ENCODE peak calls at places on chromosomes 11 and 22, in six cellular contexts. One of them, this sample, is unnamed.

GRCh38 chr11:40514124-40514523 is 945.3 kb downstream of the LRRC4C start:
- DNase-seq in anterior cingulate cortex: no peak
- DNase-seq in neural crest cell: no peak
- DNase-seq in stimulated activated CD4-positive, alpha-beta T cell treated with anti-CD3 and anti-CD28 coated beads, Interleukin-2, amount 100 ng/mL, for 48 hours: no peak
- DNase-seq in stimulated activated CD8-positive, alpha-beta memory T cell treated with anti-CD3 and anti-CD28 coated beads, Interleukin-2, amount 100 ng/mL, for 1 hour: no peak
- DNase-seq in PC-9: no peak
- DNase-seq in this sample: peak

GRCh38 chr22:31153357-31153756 is 6.6 kb upstream of the RNF185 start:
- DNase-seq in neural crest cell: no peak
- DNase-seq in PC-9: no peak
- DNase-seq in stimulated activated CD8-positive, alpha-beta memory T cell treated with anti-CD3 and anti-CD28 coated beads, Interleukin-2, amount 100 ng/mL, for 1 hour: no peak
- DNase-seq in anterior cingulate cortex: no peak
- DNase-seq in stimulated activated CD4-positive, alpha-beta T cell treated with anti-CD3 and anti-CD28 coated beads, Interleukin-2, amount 100 ng/mL, for 48 hours: no peak
- DNase-seq in this sample: no peak

GRCh38 chr11:10785146-10785474 is 23.6 kb downstream of the EIF4G2 start:
- DNase-seq in anterior cingulate cortex: no peak
- DNase-seq in stimulated activated CD4-positive, alpha-beta T cell treated with anti-CD3 and anti-CD28 coated beads, Interleukin-2, amount 100 ng/mL, for 48 hours: no peak
- DNase-seq in stimulated activated CD8-positive, alpha-beta memory T cell treated with anti-CD3 and anti-CD28 coated beads, Interleukin-2, amount 100 ng/mL, for 1 hour: no peak
- DNase-seq in neural crest cell: no peak
- DNase-seq in PC-9: no peak
- DNase-seq in this sample: no peak

GRCh38 chr11:93543292-93543977 is at the start of gene SMCO4:
- DNase-seq in anterior cingulate cortex: peak
- DNase-seq in neural crest cell: peak
- DNase-seq in stimulated activated CD4-positive, alpha-beta T cell treated with anti-CD3 and anti-CD28 coated beads, Interleukin-2, amount 100 ng/mL, for 48 hours: peak
- DNase-seq in PC-9: peak
- DNase-seq in stimulated activated CD8-positive, alpha-beta memory T cell treated with anti-CD3 and anti-CD28 coated beads, Interleukin-2, amount 100 ng/mL, for 1 hour: peak
- DNase-seq in this sample: peak

GRCh38 chr11:27405134-27405533 is 42.1 kb upstream of the CCDC34 start:
- DNase-seq in stimulated activated CD4-positive, alpha-beta T cell treated with anti-CD3 and anti-CD28 coated beads, Interleukin-2, amount 100 ng/mL, for 48 hours: no peak
- DNase-seq in stimulated activated CD8-positive, alpha-beta memory T cell treated with anti-CD3 and anti-CD28 coated beads, Interleukin-2, amount 100 ng/mL, for 1 hour: no peak
- DNase-seq in neural crest cell: no peak
- DNase-seq in PC-9: no peak
- DNase-seq in anterior cingulate cortex: no peak
- DNase-seq in this sample: no peak

GRCh38 chr22:17243524-17243923 is 24.3 kb upstream of the ADA2 start:
- DNase-seq in PC-9: no peak
- DNase-seq in anterior cingulate cortex: no peak
- DNase-seq in stimulated activated CD8-positive, alpha-beta memory T cell treated with anti-CD3 and anti-CD28 coated beads, Interleukin-2, amount 100 ng/mL, for 1 hour: no peak
- DNase-seq in neural crest cell: no peak
- DNase-seq in stimulated activated CD4-positive, alpha-beta T cell treated with anti-CD3 and anti-CD28 coated beads, Interleukin-2, amount 100 ng/mL, for 48 hours: no peak
- DNase-seq in this sample: no peak

GRCh38 chr11:72838691-72839305 is 24.6 kb downstream of the ATG16L2 start:
- DNase-seq in anterior cingulate cortex: no peak
- DNase-seq in stimulated activated CD4-positive, alpha-beta T cell treated with anti-CD3 and anti-CD28 coated beads, Interleukin-2, amount 100 ng/mL, for 48 hours: no peak
- DNase-seq in neural crest cell: no peak
- DNase-seq in stimulated activated CD8-positive, alpha-beta memory T cell treated with anti-CD3 and anti-CD28 coated beads, Interleukin-2, amount 100 ng/mL, for 1 hour: no peak
- DNase-seq in PC-9: no peak
- DNase-seq in this sample: no peak

GRCh38 chr11:128235958-128236357 is 351.4 kb downstream of the ETS1 start:
- DNase-seq in stimulated activated CD4-positive, alpha-beta T cell treated with anti-CD3 and anti-CD28 coated beads, Interleukin-2, amount 100 ng/mL, for 48 hours: no peak
- DNase-seq in anterior cingulate cortex: no peak
- DNase-seq in PC-9: no peak
- DNase-seq in stimulated activated CD8-positive, alpha-beta memory T cell treated with anti-CD3 and anti-CD28 coated beads, Interleukin-2, amount 100 ng/mL, for 1 hour: no peak
- DNase-seq in neural crest cell: no peak
- DNase-seq in this sample: peak

GRCh38 chr22:18950141-18950540 is 14.0 kb upstream of the PRODH start:
- DNase-seq in neural crest cell: no peak
- DNase-seq in PC-9: no peak
- DNase-seq in stimulated activated CD8-positive, alpha-beta memory T cell treated with anti-CD3 and anti-CD28 coated beads, Interleukin-2, amount 100 ng/mL, for 1 hour: no peak
- DNase-seq in stimulated activated CD4-positive, alpha-beta T cell treated with anti-CD3 and anti-CD28 coated beads, Interleukin-2, amount 100 ng/mL, for 48 hours: no peak
- DNase-seq in anterior cingulate cortex: no peak
- DNase-seq in this sample: no peak

GRCh38 chr11:102398297-102398696 is 51.3 kb downstream of the BIRC2 start:
- DNase-seq in anterior cingulate cortex: no peak
- DNase-seq in neural crest cell: no peak
- DNase-seq in stimulated activated CD8-positive, alpha-beta memory T cell treated with anti-CD3 and anti-CD28 coated beads, Interleukin-2, amount 100 ng/mL, for 1 hour: no peak
- DNase-seq in PC-9: no peak
- DNase-seq in stimulated activated CD4-positive, alpha-beta T cell treated with anti-CD3 and anti-CD28 coated beads, Interleukin-2, amount 100 ng/mL, for 48 hours: no peak
- DNase-seq in this sample: no peak

GRCh38 chr11:122339661-122340060 is 223.6 kb upstream of the BLID start:
- DNase-seq in neural crest cell: no peak
- DNase-seq in stimulated activated CD4-positive, alpha-beta T cell treated with anti-CD3 and anti-CD28 coated beads, Interleukin-2, amount 100 ng/mL, for 48 hours: no peak
- DNase-seq in PC-9: no peak
- DNase-seq in anterior cingulate cortex: no peak
- DNase-seq in stimulated activated CD8-positive, alpha-beta memory T cell treated with anti-CD3 and anti-CD28 coated beads, Interleukin-2, amount 100 ng/mL, for 1 hour: no peak
- DNase-seq in this sample: no peak

GRCh38 chr11:6320411-6321207 is at the start of gene CAVIN3:
- DNase-seq in neural crest cell: peak
- DNase-seq in stimulated activated CD8-positive, alpha-beta memory T cell treated with anti-CD3 and anti-CD28 coated beads, Interleukin-2, amount 100 ng/mL, for 1 hour: no peak
- DNase-seq in anterior cingulate cortex: no peak
- DNase-seq in stimulated activated CD4-positive, alpha-beta T cell treated with anti-CD3 and anti-CD28 coated beads, Interleukin-2, amount 100 ng/mL, for 48 hours: peak
- DNase-seq in PC-9: peak
- DNase-seq in this sample: no peak

GRCh38 chr22:45885941-45886395 is 91.0 kb downstream of the WNT7B start:
- DNase-seq in stimulated activated CD8-positive, alpha-beta memory T cell treated with anti-CD3 and anti-CD28 coated beads, Interleukin-2, amount 100 ng/mL, for 1 hour: no peak
- DNase-seq in neural crest cell: peak
- DNase-seq in PC-9: no peak
- DNase-seq in stimulated activated CD4-positive, alpha-beta T cell treated with anti-CD3 and anti-CD28 coated beads, Interleukin-2, amount 100 ng/mL, for 48 hours: no peak
- DNase-seq in anterior cingulate cortex: no peak
- DNase-seq in this sample: no peak

GRCh38 chr22:24410110-24410856 is 17.1 kb upstream of the ADORA2A start:
- DNase-seq in neural crest cell: no peak
- DNase-seq in stimulated activated CD8-positive, alpha-beta memory T cell treated with anti-CD3 and anti-CD28 coated beads, Interleukin-2, amount 100 ng/mL, for 1 hour: no peak
- DNase-seq in anterior cingulate cortex: no peak
- DNase-seq in stimulated activated CD4-positive, alpha-beta T cell treated with anti-CD3 and anti-CD28 coated beads, Interleukin-2, amount 100 ng/mL, for 48 hours: no peak
- DNase-seq in PC-9: no peak
- DNase-seq in this sample: no peak

GRCh38 chr22:42376721-42377177 is 55.5 kb downstream of the NFAM1 start:
- DNase-seq in neural crest cell: peak
- DNase-seq in PC-9: no peak
- DNase-seq in stimulated activated CD4-positive, alpha-beta T cell treated with anti-CD3 and anti-CD28 coated beads, Interleukin-2, amount 100 ng/mL, for 48 hours: no peak
- DNase-seq in anterior cingulate cortex: no peak
- DNase-seq in stimulated activated CD8-positive, alpha-beta memory T cell treated with anti-CD3 and anti-CD28 coated beads, Interleukin-2, amount 100 ng/mL, for 1 hour: no peak
- DNase-seq in this sample: peak

GRCh38 chr11:12164061-12165014 is 53.9 kb downstream of the MICAL2 start:
- DNase-seq in neural crest cell: no peak
- DNase-seq in stimulated activated CD4-positive, alpha-beta T cell treated with anti-CD3 and anti-CD28 coated beads, Interleukin-2, amount 100 ng/mL, for 48 hours: no peak
- DNase-seq in PC-9: no peak
- DNase-seq in anterior cingulate cortex: no peak
- DNase-seq in stimulated activated CD8-positive, alpha-beta memory T cell treated with anti-CD3 and anti-CD28 coated beads, Interleukin-2, amount 100 ng/mL, for 1 hour: no peak
- DNase-seq in this sample: no peak

GRCh38 chr11:122173587-122173986 is 57.6 kb upstream of the BLID start:
- DNase-seq in stimulated activated CD8-positive, alpha-beta memory T cell treated with anti-CD3 and anti-CD28 coated beads, Interleukin-2, amount 100 ng/mL, for 1 hour: no peak
- DNase-seq in stimulated activated CD4-positive, alpha-beta T cell treated with anti-CD3 and anti-CD28 coated beads, Interleukin-2, amount 100 ng/mL, for 48 hours: no peak
- DNase-seq in PC-9: no peak
- DNase-seq in neural crest cell: no peak
- DNase-seq in anterior cingulate cortex: no peak
- DNase-seq in this sample: no peak

GRCh38 chr11:127791844-127792243 is 791.3 kb upstream of the KIRREL3 start:
- DNase-seq in neural crest cell: no peak
- DNase-seq in anterior cingulate cortex: no peak
- DNase-seq in stimulated activated CD8-positive, alpha-beta memory T cell treated with anti-CD3 and anti-CD28 coated beads, Interleukin-2, amount 100 ng/mL, for 1 hour: no peak
- DNase-seq in stimulated activated CD4-positive, alpha-beta T cell treated with anti-CD3 and anti-CD28 coated beads, Interleukin-2, amount 100 ng/mL, for 48 hours: no peak
- DNase-seq in PC-9: no peak
- DNase-seq in this sample: no peak

GRCh38 chr11:86066606-86067229 is 2.2 kb downstream of the PICALM start:
- DNase-seq in stimulated activated CD8-positive, alpha-beta memory T cell treated with anti-CD3 and anti-CD28 coated beads, Interleukin-2, amount 100 ng/mL, for 1 hour: no peak
- DNase-seq in neural crest cell: no peak
- DNase-seq in stimulated activated CD4-positive, alpha-beta T cell treated with anti-CD3 and anti-CD28 coated beads, Interleukin-2, amount 100 ng/mL, for 48 hours: no peak
- DNase-seq in PC-9: no peak
- DNase-seq in anterior cingulate cortex: no peak
- DNase-seq in this sample: no peak

GRCh38 chr22:35477911-35478582 is 62.6 kb upstream of the RASD2 start:
- DNase-seq in anterior cingulate cortex: no peak
- DNase-seq in neural crest cell: no peak
- DNase-seq in PC-9: peak
- DNase-seq in stimulated activated CD8-positive, alpha-beta memory T cell treated with anti-CD3 and anti-CD28 coated beads, Interleukin-2, amount 100 ng/mL, for 1 hour: no peak
- DNase-seq in stimulated activated CD4-positive, alpha-beta T cell treated with anti-CD3 and anti-CD28 coated beads, Interleukin-2, amount 100 ng/mL, for 48 hours: no peak
- DNase-seq in this sample: peak

GRCh38 chr11:33674035-33674814 is 26.4 kb downstream of the C11orf91 start:
- DNase-seq in stimulated activated CD4-positive, alpha-beta T cell treated with anti-CD3 and anti-CD28 coated beads, Interleukin-2, amount 100 ng/mL, for 48 hours: no peak
- DNase-seq in PC-9: no peak
- DNase-seq in neural crest cell: no peak
- DNase-seq in anterior cingulate cortex: no peak
- DNase-seq in stimulated activated CD8-positive, alpha-beta memory T cell treated with anti-CD3 and anti-CD28 coated beads, Interleukin-2, amount 100 ng/mL, for 1 hour: no peak
- DNase-seq in this sample: no peak

GRCh38 chr22:16819249-16819648 is 6.0 kb downstream of the XKR3 start:
- DNase-seq in stimulated activated CD8-positive, alpha-beta memory T cell treated with anti-CD3 and anti-CD28 coated beads, Interleukin-2, amount 100 ng/mL, for 1 hour: no peak
- DNase-seq in anterior cingulate cortex: no peak
- DNase-seq in stimulated activated CD4-positive, alpha-beta T cell treated with anti-CD3 and anti-CD28 coated beads, Interleukin-2, amount 100 ng/mL, for 48 hours: no peak
- DNase-seq in PC-9: no peak
- DNase-seq in neural crest cell: no peak
- DNase-seq in this sample: no peak

GRCh38 chr11:57971272-57972012 is 52.2 kb upstream of the OR9Q1 start:
- DNase-seq in PC-9: no peak
- DNase-seq in stimulated activated CD8-positive, alpha-beta memory T cell treated with anti-CD3 and anti-CD28 coated beads, Interleukin-2, amount 100 ng/mL, for 1 hour: no peak
- DNase-seq in anterior cingulate cortex: no peak
- DNase-seq in neural crest cell: no peak
- DNase-seq in stimulated activated CD4-positive, alpha-beta T cell treated with anti-CD3 and anti-CD28 coated beads, Interleukin-2, amount 100 ng/mL, for 48 hours: no peak
- DNase-seq in this sample: no peak

GRCh38 chr11:119980431-119980830 is 157.5 kb downstream of the TRIM29 start:
- DNase-seq in neural crest cell: no peak
- DNase-seq in stimulated activated CD4-positive, alpha-beta T cell treated with anti-CD3 and anti-CD28 coated beads, Interleukin-2, amount 100 ng/mL, for 48 hours: no peak
- DNase-seq in anterior cingulate cortex: no peak
- DNase-seq in PC-9: no peak
- DNase-seq in stimulated activated CD8-positive, alpha-beta memory T cell treated with anti-CD3 and anti-CD28 coated beads, Interleukin-2, amount 100 ng/mL, for 1 hour: no peak
- DNase-seq in this sample: no peak

GRCh38 chr11:473975-474785 is 24.1 kb downstream of the PTDSS2 start:
- DNase-seq in neural crest cell: no peak
- DNase-seq in PC-9: no peak
- DNase-seq in stimulated activated CD4-positive, alpha-beta T cell treated with anti-CD3 and anti-CD28 coated beads, Interleukin-2, amount 100 ng/mL, for 48 hours: no peak
- DNase-seq in anterior cingulate cortex: no peak
- DNase-seq in stimulated activated CD8-positive, alpha-beta memory T cell treated with anti-CD3 and anti-CD28 coated beads, Interleukin-2, amount 100 ng/mL, for 1 hour: no peak
- DNase-seq in this sample: no peak

GRCh38 chr11:125256471-125257010 is 92.0 kb downstream of the PKNOX2 start:
- DNase-seq in stimulated activated CD8-positive, alpha-beta memory T cell treated with anti-CD3 and anti-CD28 coated beads, Interleukin-2, amount 100 ng/mL, for 1 hour: no peak
- DNase-seq in PC-9: no peak
- DNase-seq in neural crest cell: no peak
- DNase-seq in anterior cingulate cortex: no peak
- DNase-seq in stimulated activated CD4-positive, alpha-beta T cell treated with anti-CD3 and anti-CD28 coated beads, Interleukin-2, amount 100 ng/mL, for 48 hours: no peak
- DNase-seq in this sample: no peak

GRCh38 chr11:124174001-124174400 is 9.1 kb upstream of the OR10D3 start:
- DNase-seq in neural crest cell: no peak
- DNase-seq in stimulated activated CD4-positive, alpha-beta T cell treated with anti-CD3 and anti-CD28 coated beads, Interleukin-2, amount 100 ng/mL, for 48 hours: no peak
- DNase-seq in anterior cingulate cortex: no peak
- DNase-seq in stimulated activated CD8-positive, alpha-beta memory T cell treated with anti-CD3 and anti-CD28 coated beads, Interleukin-2, amount 100 ng/mL, for 1 hour: no peak
- DNase-seq in PC-9: no peak
- DNase-seq in this sample: peak

GRCh38 chr11:102886999-102887398 is 12.2 kb upstream of the MMP12 start:
- DNase-seq in stimulated activated CD8-positive, alpha-beta memory T cell treated with anti-CD3 and anti-CD28 coated beads, Interleukin-2, amount 100 ng/mL, for 1 hour: no peak
- DNase-seq in PC-9: no peak
- DNase-seq in anterior cingulate cortex: no peak
- DNase-seq in neural crest cell: no peak
- DNase-seq in stimulated activated CD4-positive, alpha-beta T cell treated with anti-CD3 and anti-CD28 coated beads, Interleukin-2, amount 100 ng/mL, for 48 hours: no peak
- DNase-seq in this sample: peak

GRCh38 chr11:127643659-127644058 is 643.1 kb upstream of the KIRREL3 start:
- DNase-seq in neural crest cell: no peak
- DNase-seq in stimulated activated CD8-positive, alpha-beta memory T cell treated with anti-CD3 and anti-CD28 coated beads, Interleukin-2, amount 100 ng/mL, for 1 hour: no peak
- DNase-seq in PC-9: no peak
- DNase-seq in anterior cingulate cortex: no peak
- DNase-seq in stimulated activated CD4-positive, alpha-beta T cell treated with anti-CD3 and anti-CD28 coated beads, Interleukin-2, amount 100 ng/mL, for 48 hours: no peak
- DNase-seq in this sample: no peak

GRCh38 chr11:10751581-10751940 is 515 bp downstream of the CTR9 start:
- DNase-seq in PC-9: no peak
- DNase-seq in stimulated activated CD4-positive, alpha-beta T cell treated with anti-CD3 and anti-CD28 coated beads, Interleukin-2, amount 100 ng/mL, for 48 hours: no peak
- DNase-seq in anterior cingulate cortex: no peak
- DNase-seq in neural crest cell: no peak
- DNase-seq in stimulated activated CD8-positive, alpha-beta memory T cell treated with anti-CD3 and anti-CD28 coated beads, Interleukin-2, amount 100 ng/mL, for 1 hour: no peak
- DNase-seq in this sample: no peak

GRCh38 chr11:131977854-131978253 is 607.4 kb downstream of the NTM start:
- DNase-seq in PC-9: no peak
- DNase-seq in anterior cingulate cortex: no peak
- DNase-seq in stimulated activated CD8-positive, alpha-beta memory T cell treated with anti-CD3 and anti-CD28 coated beads, Interleukin-2, amount 100 ng/mL, for 1 hour: no peak
- DNase-seq in stimulated activated CD4-positive, alpha-beta T cell treated with anti-CD3 and anti-CD28 coated beads, Interleukin-2, amount 100 ng/mL, for 48 hours: no peak
- DNase-seq in neural crest cell: no peak
- DNase-seq in this sample: no peak

GRCh38 chr22:30357650-30358215 is 926 bp downstream of the CCDC157 start:
- DNase-seq in anterior cingulate cortex: no peak
- DNase-seq in stimulated activated CD4-positive, alpha-beta T cell treated with anti-CD3 and anti-CD28 coated beads, Interleukin-2, amount 100 ng/mL, for 48 hours: no peak
- DNase-seq in stimulated activated CD8-positive, alpha-beta memory T cell treated with anti-CD3 and anti-CD28 coated beads, Interleukin-2, amount 100 ng/mL, for 1 hour: no peak
- DNase-seq in PC-9: no peak
- DNase-seq in neural crest cell: no peak
- DNase-seq in this sample: no peak

GRCh38 chr11:128924109-128924508 is 18.6 kb downstream of the TP53AIP1 start:
- DNase-seq in stimulated activated CD4-positive, alpha-beta T cell treated with anti-CD3 and anti-CD28 coated beads, Interleukin-2, amount 100 ng/mL, for 48 hours: no peak
- DNase-seq in neural crest cell: no peak
- DNase-seq in stimulated activated CD8-positive, alpha-beta memory T cell treated with anti-CD3 and anti-CD28 coated beads, Interleukin-2, amount 100 ng/mL, for 1 hour: no peak
- DNase-seq in anterior cingulate cortex: no peak
- DNase-seq in PC-9: no peak
- DNase-seq in this sample: no peak

GRCh38 chr22:43843783-43844530 is 18.4 kb downstream of the SULT4A1 start:
- DNase-seq in neural crest cell: no peak
- DNase-seq in anterior cingulate cortex: no peak
- DNase-seq in PC-9: no peak
- DNase-seq in stimulated activated CD4-positive, alpha-beta T cell treated with anti-CD3 and anti-CD28 coated beads, Interleukin-2, amount 100 ng/mL, for 48 hours: no peak
- DNase-seq in stimulated activated CD8-positive, alpha-beta memory T cell treated with anti-CD3 and anti-CD28 coated beads, Interleukin-2, amount 100 ng/mL, for 1 hour: no peak
- DNase-seq in this sample: no peak

GRCh38 chr11:121870202-121871045 is 245.6 kb downstream of the BLID start:
- DNase-seq in stimulated activated CD8-positive, alpha-beta memory T cell treated with anti-CD3 and anti-CD28 coated beads, Interleukin-2, amount 100 ng/mL, for 1 hour: no peak
- DNase-seq in anterior cingulate cortex: no peak
- DNase-seq in neural crest cell: no peak
- DNase-seq in PC-9: no peak
- DNase-seq in stimulated activated CD4-positive, alpha-beta T cell treated with anti-CD3 and anti-CD28 coated beads, Interleukin-2, amount 100 ng/mL, for 48 hours: no peak
- DNase-seq in this sample: no peak

This sample was measured in NCI-H1105.